ENCODE peak calls at places on chromosomes 2 and 18, in ten cellular contexts. O is OCI-LY7, A is lower lobe of right lung, M is WERI-Rb-1, P is transverse colon, U is lung, Q is iPS DF 6.9, B is RWPE1, V is ovary, E is left ventricle myocardium inferior. R is an unnamed sample.

GRCh38 chr2:172298009-172298408 is 129.4 kb upstream of the ITGA6 start:
- DNase-seq in O (no peak), A (no peak), M (no peak), P (no peak), U (no peak), Q (no peak), B (no peak), V (no peak), E (no peak), R (no peak)

GRCh38 chr2:28615691-28616090 is 119.8 kb downstream of the PLB1 start:
- DNase-seq in O (no peak), A (no peak), M (no peak), P (no peak), U (no peak), Q (no peak), B (no peak), V (no peak), E (no peak), R (no peak)

GRCh38 chr18:47560693-47561092 is 309.2 kb upstream of the SKOR2 start:
- DNase-seq in O (no peak), A (no peak), M (no peak), P (no peak), U (no peak), Q (no peak), B (no peak), V (no peak), E (no peak), R (no peak)

GRCh38 chr2:238166391-238167343 is 7.9 kb downstream of the ERFE start:
- DNase-seq in O (no peak), A (no peak), M (no peak), P (no peak), U (no peak), Q (no peak), B (no peak), V (no peak), E (peak; percentile 12), R (no peak)

GRCh38 chr2:33275689-33276444 is 200.6 kb upstream of the RASGRP3 start:
- DNase-seq in O (no peak), A (no peak), M (no peak), P (no peak), U (no peak), Q (no peak), B (peak; percentile 87), V (peak; percentile 70), E (peak; percentile 28), R (peak; percentile 83)

GRCh38 chr18:5972298-5972697 is 77.0 kb upstream of the TMEM200C start:
- DNase-seq in O (no peak), A (no peak), M (no peak), P (no peak), U (no peak), Q (no peak), B (no peak), V (no peak), E (peak; percentile 62), R (no peak)

GRCh38 chr2:98485453-98485755 is 40.7 kb downstream of the INPP4A start:
- DNase-seq in O (no peak), A (no peak), M (no peak), P (peak; percentile 37), U (no peak), Q (no peak), B (no peak), V (no peak), E (no peak), R (no peak)

GRCh38 chr18:76801567-76802505 is 20.5 kb upstream of the ZNF236 start:
- DNase-seq in O (peak; percentile 14), A (peak; percentile 75), M (peak; percentile 73), P (peak; percentile 54), U (peak; percentile 55), Q (no peak), B (peak; percentile 73), V (peak; percentile 62), E (peak; percentile 59), R (no peak)

GRCh38 chr18:7926526-7926925 is 359.4 kb downstream of the PTPRM start:
- DNase-seq in O (no peak), A (no peak), M (peak; percentile 23), P (no peak), U (no peak), Q (peak; percentile 13), B (no peak), V (no peak), E (no peak), R (no peak)

GRCh38 chr2:237639441-237640220 is 12.2 kb downstream of the LRRFIP1 start:
- DNase-seq in O (no peak), A (no peak), M (no peak), P (no peak), U (no peak), Q (no peak), B (no peak), V (no peak), E (no peak), R (no peak)

GRCh38 chr2:224146356-224147160 is 107.5 kb upstream of the SERPINE2 start:
- DNase-seq in O (no peak), A (no peak), M (no peak), P (peak; percentile 23), U (no peak), Q (no peak), B (no peak), V (no peak), E (no peak), R (no peak)

GRCh38 chr2:73916666-73917065 is 10.0 kb upstream of the DGUOK start:
- DNase-seq in O (no peak), A (no peak), M (no peak), P (no peak), U (no peak), Q (no peak), B (no peak), V (no peak), E (no peak), R (no peak)

GRCh38 chr2:73915437-73915993 is 11.2 kb upstream of the DGUOK start:
- DNase-seq in O (no peak), A (no peak), M (no peak), P (no peak), U (no peak), Q (no peak), B (no peak), V (no peak), E (no peak), R (no peak)

GRCh38 chr2:73918856-73919255 is 7.8 kb upstream of the DGUOK start:
- DNase-seq in O (no peak), A (no peak), M (no peak), P (no peak), U (no peak), Q (no peak), B (no peak), V (no peak), E (no peak), R (no peak)

GRCh38 chr2:73917696-73918207 is 8.9 kb upstream of the DGUOK start:
- DNase-seq in O (no peak), A (no peak), M (no peak), P (no peak), U (no peak), Q (no peak), B (no peak), V (no peak), E (no peak), R (no peak)

GRCh38 chr2:73917296-73917695 is 9.4 kb upstream of the DGUOK start:
- DNase-seq in O (no peak), A (no peak), M (no peak), P (no peak), U (no peak), Q (no peak), B (no peak), V (no peak), E (no peak), R (no peak)
- H3K27ac ChIP-seq in O (no peak overlapping the region), A (no peak overlapping the region), M (no peak overlapping the region), P (no peak overlapping the region), U (no peak overlapping the region), Q (no peak overlapping the region), B (no peak overlapping the region), V (no peak overlapping the region), E (no peak overlapping the region), R (no peak overlapping the region)

DNA sequence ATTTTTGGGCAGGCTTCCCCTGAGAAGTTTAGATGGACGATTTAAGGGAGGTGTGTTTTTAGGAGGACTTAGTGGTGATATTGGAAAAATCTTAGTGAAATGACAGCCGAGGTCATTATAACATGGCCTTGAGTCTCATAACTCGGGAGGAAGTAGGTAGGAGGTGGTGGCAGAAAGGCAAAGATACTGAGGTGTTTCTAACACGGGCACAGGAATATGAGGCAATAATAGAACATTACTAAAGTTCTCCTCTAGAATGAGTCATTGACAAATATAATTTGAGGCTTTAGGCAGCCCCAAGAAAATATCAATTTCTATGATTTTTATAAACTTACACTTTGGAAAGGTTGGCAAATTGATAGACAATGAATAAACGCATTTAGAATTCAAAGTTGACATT is 146.1 kb upstream of the ZEB2 start:
- DNase-seq in O (no peak), A (no peak), M (no peak), P (no peak), U (no peak), Q (no peak), B (peak; percentile 7), V (no peak), E (no peak), R (no peak)
- H3K27ac ChIP-seq in O (no peak overlapping the region), A (no peak overlapping the region), M (no peak overlapping the region), P (no peak overlapping the region), U (no peak overlapping the region), Q (no peak overlapping the region), B (no peak overlapping the region), V (no peak overlapping the region), E (no peak overlapping the region), R (no peak overlapping the region)

DNA sequence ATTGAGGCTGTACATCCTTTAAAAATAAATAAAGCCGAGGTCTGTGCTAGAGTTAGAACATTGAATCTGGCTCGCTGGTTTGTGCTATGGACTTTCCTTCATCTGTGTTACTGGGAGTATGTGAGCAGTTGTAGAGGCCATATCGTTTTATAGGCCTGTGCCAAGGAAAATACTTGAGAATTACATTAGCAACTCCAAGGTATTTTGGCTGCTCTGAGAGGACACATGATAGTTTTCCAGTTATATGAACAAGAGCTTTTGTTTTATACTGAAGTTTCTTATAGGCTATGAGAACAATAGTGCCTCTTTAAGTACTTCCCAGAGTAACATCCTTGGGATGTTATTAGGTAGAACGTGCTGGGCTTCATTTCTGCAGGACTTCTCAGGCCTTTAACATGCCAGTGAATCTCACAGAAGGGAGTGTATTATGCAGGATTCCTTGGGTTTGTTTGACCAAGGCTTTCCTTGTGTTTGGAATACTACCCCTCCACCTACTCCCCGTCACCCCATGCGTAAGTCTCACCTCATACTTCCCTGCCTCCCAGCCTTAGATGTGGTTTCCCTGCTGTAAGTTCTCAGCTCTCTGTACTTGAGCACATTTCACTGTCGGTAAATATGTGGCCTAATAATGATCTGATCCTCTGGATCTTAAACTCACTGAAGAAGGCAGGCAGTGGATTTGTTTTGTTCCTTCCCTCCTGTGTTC is 21.0 kb downstream of the TCF7L1 start:
- DNase-seq in O (no peak), A (no peak), M (no peak), P (no peak), U (no peak), Q (no peak), B (no peak), V (no peak), E (no peak), R (no peak)
- H3K27ac ChIP-seq in O (no peak overlapping the region), A (peak overlapping the region; percentile 22), M (no peak overlapping the region), P (no peak overlapping the region), U (no peak overlapping the region), Q (no peak overlapping the region), B (no peak overlapping the region), V (no peak overlapping the region), E (no peak overlapping the region), R (peak overlapping the region; percentile 1)

DNA sequence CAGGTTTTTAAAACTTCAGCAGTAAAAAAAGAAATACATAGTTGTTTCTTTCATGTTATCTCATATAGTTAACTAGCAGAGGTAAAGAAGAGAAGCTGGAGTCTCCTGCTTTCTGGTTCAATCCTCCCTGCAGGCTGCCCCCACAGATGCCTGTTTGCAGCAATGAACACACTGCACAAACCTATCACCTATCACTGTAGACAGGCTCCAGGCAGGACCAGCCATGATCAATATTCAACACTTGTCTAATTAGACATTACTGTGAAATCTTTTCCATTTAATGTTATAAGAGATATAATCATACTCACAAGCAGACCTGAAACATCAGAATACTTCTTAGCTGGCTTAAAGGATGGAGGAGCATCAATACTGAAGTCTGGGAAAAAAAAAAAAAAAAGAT is 19.8 kb downstream of the INO80C start:
- DNase-seq in O (no peak), A (no peak), M (no peak), P (no peak), U (no peak), Q (no peak), B (no peak), V (no peak), E (no peak), R (no peak)
- H3K27ac ChIP-seq in O (no peak overlapping the region), A (no peak overlapping the region), M (no peak overlapping the region), P (peak overlapping the region; percentile 72), U (no peak overlapping the region), Q (no peak overlapping the region), B (peak overlapping the region; percentile 76), V (no peak overlapping the region), E (no peak overlapping the region), R (peak overlapping the region; percentile 96)